ENCODE peak calls at places on chromosomes 2 and 18, in six cellular contexts. U is esophagus squamous epithelium, Q is cardiac muscle cell, T is heart right ventricle, Z is astrocyte of the spinal cord, P is AG10803. C is an unnamed sample.

GRCh38 chr2:161077367-161078210 is 82.6 kb upstream of the TANK start:
- DNase-seq in U (no peak), Q (peak), T (no peak), Z (peak), P (peak), C (peak)

GRCh38 chr2:216350214-216350789 is 22.0 kb downstream of the MARCHF4 start:
- DNase-seq in U (no peak), Q (no peak), T (no peak), Z (peak), P (peak), C (peak)

GRCh38 chr2:10919776-10920606 is 8.3 kb downstream of the KCNF1 start:
- DNase-seq in U (no peak), Q (no peak), T (no peak), Z (no peak), P (no peak), C (no peak)

GRCh38 chr2:143345887-143346612 is 216.8 kb downstream of the ARHGAP15 start:
- DNase-seq in U (no peak), Q (no peak), T (no peak), Z (no peak), P (no peak), C (no peak)

GRCh38 chr18:68448736-68449135 is 266.2 kb downstream of the TMX3 start:
- DNase-seq in U (no peak), Q (peak), T (no peak), Z (peak), P (peak), C (peak)

GRCh38 chr2:120770176-120770575 is 34.5 kb downstream of the GLI2 start:
- DNase-seq in U (no peak), Q (no peak), T (no peak), Z (no peak), P (no peak), C (no peak)

GRCh38 chr2:127146820-127147502 is 40.0 kb upstream of the BIN1 start:
- DNase-seq in U (no peak), Q (no peak), T (no peak), Z (peak), P (peak), C (no peak)

GRCh38 chr2:241853651-241854341 is 4.9 kb downstream of the PDCD1 start:
- DNase-seq in U (no peak), Q (no peak), T (peak), Z (peak), P (no peak), C (no peak)

GRCh38 chr2:175690113-175690716 is 311.9 kb downstream of the LNPK start:
- DNase-seq in U (no peak), Q (peak), T (no peak), Z (peak), P (peak), C (peak)

GRCh38 chr2:41736105-41736567 is 311.7 kb upstream of the PKDCC start:
- DNase-seq in U (no peak), Q (no peak), T (no peak), Z (no peak), P (peak), C (peak)

GRCh38 chr18:53056064-53056463 is 716.1 kb downstream of the DCC start:
- DNase-seq in U (no peak), Q (no peak), T (no peak), Z (no peak), P (no peak), C (no peak)

GRCh38 chr2:236968101-236968886 is 117.4 kb upstream of the COPS8 start:
- DNase-seq in U (no peak), Q (no peak), T (no peak), Z (no peak), P (no peak), C (no peak)

GRCh38 chr18:60017371-60017770 is 117.6 kb downstream of the PMAIP1 start:
- DNase-seq in U (no peak), Q (no peak), T (no peak), Z (no peak), P (no peak), C (no peak)

GRCh38 chr18:13616525-13617035 is 109.8 kb downstream of the FAM210A start:
- DNase-seq in U (no peak), Q (no peak), T (no peak), Z (no peak), P (no peak), C (no peak)

GRCh38 chr2:180443896-180444295 is 436.8 kb upstream of the CWC22 start:
- DNase-seq in U (no peak), Q (peak), T (no peak), Z (no peak), P (peak), C (peak)

GRCh38 chr2:179963626-179964025 is 43.5 kb downstream of the CWC22 start:
- DNase-seq in U (no peak), Q (peak), T (no peak), Z (peak), P (peak), C (peak)

DNA sequence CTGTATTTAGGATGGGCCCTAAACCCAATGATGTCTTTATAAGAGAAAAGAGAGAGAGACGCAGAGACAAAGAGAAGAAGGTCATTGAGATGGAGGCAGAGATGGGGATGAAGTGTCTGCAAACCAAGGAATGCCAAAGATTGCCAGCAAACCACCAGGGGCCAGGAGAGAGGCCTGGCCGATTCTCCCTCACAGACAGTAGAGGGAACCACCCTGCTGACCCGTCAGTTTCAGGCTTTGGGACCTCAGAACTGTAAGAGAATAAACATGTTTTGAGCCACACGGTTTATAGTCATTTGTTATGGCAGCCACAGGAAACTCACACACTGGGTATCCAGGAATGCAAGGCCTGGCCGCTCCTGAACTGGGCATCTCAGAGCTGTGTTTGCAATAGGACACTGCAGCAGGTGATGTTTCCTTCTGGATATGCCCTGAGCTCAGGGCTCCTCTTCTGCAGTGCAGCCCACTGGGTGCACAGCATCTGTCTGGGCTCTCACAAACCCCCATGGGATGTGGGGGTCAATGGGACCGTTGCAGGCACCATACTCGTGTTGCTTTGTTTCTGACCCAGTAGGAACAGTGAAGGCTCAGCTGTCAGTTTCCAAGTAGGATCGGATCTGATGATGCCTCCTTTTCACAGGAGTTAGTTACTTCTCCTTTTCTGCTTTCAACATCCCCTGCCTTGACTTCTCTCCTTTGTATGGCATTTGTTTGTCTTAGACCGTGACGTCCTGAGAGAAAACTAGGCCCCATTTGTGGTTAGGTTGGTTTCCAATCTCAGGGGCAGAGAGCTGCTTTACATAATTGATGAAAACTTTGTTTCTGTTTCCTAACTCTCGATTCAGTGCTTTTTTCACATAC is 20.8 kb downstream of the PTPN18 start:
- DNase-seq in U (no peak), Q (no peak), T (no peak), Z (no peak), P (no peak), C (no peak)
- TF ChIP-seq CTCF in U (no peak), Q (peak), T (no peak), Z (peak), P (peak), C (peak)

GRCh38 chr2:156319811-156320490 is 12.6 kb downstream of the NR4A2 start:
- DNase-seq in U (no peak), Q (peak), T (peak), Z (no peak), P (no peak), C (no peak)
- H3K4me3 ChIP-seq in U (peak), Q (peak), T (peak), Z (peak), P (peak), C (peak)

DNA sequence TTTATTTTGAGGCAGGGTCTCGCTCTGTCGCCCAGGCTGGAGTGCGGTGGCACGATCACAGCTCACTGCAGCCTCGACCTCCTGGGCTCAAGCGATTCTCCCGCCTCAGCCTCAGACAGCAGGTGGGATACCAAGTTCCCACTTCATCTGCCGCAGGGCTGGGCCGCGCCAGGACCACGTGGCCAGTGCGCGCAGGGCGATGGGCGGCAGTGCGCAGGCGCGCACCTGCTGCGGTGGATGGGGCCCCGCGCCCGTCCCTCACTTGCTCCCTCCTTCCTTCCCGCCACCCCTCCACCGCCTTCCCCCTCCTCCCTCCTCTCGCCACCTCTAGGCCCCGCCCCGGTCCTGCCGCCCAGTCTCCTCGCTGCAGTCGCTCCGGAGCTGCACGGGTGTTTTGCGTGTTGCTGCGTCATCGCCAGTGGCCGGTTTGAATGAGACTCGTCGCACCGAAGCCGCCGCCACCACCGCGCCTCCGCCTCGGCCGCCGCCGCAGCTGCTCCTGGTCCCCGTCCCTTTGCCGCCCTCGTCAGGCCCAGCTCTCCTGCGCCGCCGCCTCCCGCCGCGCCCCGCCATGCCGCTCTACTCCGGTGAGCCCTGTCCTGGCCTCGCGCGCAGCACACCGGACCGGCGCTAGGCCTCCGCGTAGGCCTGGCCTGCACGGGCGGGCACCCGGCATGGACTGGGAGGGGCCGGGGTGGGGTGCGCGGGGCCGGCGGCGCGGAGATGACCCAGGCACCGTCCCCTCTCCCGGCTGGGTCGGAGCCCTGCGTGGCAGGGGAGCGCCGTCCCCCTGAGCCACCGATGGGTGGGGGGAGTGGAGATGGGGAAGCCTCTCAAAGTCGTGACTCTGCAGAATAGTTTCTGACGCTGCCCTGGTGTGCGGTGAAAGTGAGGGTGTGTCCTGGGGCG is at the start of gene USP14:
- DNase-seq in U (peak), Q (peak), T (peak), Z (peak), P (peak), C (peak)
- TF ChIP-seq CTCF in U (no peak), Q (no peak), T (no peak), Z (no peak), P (no peak), C (no peak)

DNA sequence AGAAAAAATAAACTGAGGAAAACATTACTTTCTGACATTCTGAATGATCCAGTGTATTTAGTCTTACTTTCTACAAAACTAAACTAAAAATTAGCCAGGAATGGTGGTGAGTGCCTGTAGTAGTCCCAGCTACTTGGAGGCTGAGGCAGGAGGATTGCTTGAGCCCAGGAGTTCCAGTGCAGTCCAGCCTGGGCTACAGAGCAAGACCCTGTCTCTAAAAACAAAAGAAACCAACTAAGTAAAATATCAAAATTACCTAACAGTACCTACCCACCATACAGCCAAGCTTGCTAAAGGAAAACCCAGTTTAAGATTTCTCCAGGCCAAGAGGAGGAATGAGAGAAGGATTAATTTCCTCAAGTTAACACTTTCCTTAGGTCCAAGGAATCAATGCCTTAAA is 2.9 kb downstream of the HSPD1 start:
- DNase-seq in U (no peak), Q (no peak), T (no peak), Z (no peak), P (no peak), C (no peak)
- H3K4me3 ChIP-seq in U (no peak), Q (no peak), T (no peak), Z (no peak), P (no peak), C (no peak)

DNA sequence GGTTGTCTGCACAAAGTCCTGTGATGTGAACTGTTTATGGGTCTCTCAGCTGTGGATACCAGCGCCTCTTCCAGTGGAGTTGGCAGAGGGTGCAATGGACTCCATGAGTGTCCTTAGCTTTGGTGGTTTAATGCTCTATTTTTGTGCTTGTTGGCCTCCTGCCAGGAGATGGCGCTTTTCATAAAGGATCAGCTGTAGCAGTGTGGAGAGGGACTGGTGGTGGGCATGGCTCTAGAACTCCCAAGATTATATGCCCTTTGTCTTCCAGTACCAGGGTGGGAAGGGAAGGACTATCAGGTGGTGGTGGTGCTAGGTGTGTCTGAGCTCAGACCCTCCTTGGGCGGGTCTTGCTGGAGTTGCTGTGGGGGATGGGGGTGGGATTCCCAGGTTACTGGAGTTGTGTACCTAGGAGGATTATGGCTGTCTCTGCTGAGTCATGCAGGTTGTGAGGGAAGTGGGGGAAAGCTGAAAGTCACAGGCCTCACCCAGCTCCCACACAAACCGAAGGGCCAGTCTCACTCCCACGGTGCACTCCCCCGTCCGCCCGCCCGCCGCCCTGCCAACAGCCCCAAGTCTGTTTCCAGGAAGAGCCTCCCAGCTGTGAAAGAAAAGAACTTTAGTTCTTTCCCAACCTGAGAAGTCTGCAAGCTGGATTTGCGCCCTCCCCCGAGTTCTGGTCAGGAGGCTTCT is 108.1 kb downstream of the MARCO start:
- DNase-seq in U (no peak), Q (peak), T (no peak), Z (no peak), P (no peak), C (peak)
- TF ChIP-seq CTCF in U (no peak), Q (no peak), T (no peak), Z (no peak), P (no peak), C (no peak)

GRCh38 chr2:170717991-170718589 is 3.0 kb downstream of the SP5 start:
- DNase-seq in U (no peak), Q (no peak), T (no peak), Z (no peak), P (no peak), C (no peak)

GRCh38 chr2:170715932-170716777 is 1.0 kb downstream of the SP5 start:
- DNase-seq in U (no peak), Q (no peak), T (peak), Z (no peak), P (no peak), C (no peak)

GRCh38 chr2:170719810-170720209 is 4.7 kb downstream of the SP5 start:
- DNase-seq in U (no peak), Q (no peak), T (no peak), Z (no peak), P (no peak), C (no peak)

GRCh38 chr2:170716851-170717598 is 1.9 kb downstream of the SP5 start:
- DNase-seq in U (no peak), Q (peak), T (peak), Z (peak), P (peak), C (peak)

GRCh38 chr2:170717599-170717963 is 2.4 kb downstream of the SP5 start:
- DNase-seq in U (no peak), Q (no peak), T (no peak), Z (no peak), P (no peak), C (no peak)
- H3K4me3 ChIP-seq in U (no peak), Q (peak), T (no peak), Z (no peak), P (no peak), C (no peak)

DNA sequence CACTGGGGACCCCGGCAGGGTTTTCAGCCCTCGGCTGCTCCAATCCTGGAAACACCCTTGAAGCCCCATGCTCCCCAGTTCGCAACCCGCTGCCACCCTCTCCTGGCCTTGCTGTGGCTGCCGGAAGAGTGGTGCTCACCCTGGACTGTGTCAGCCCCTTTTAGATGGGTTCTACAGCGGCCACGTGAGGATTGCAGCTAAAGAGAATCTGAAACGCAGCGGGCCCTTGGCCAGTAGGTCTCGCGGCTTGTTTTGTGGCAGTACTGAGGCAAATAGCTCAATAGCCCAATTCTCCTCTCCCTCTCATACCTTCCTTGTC is 80.0 kb downstream of the EPAS1 start:
- DNase-seq in U (no peak), Q (no peak), T (peak), Z (no peak), P (no peak), C (peak)
- TF ChIP-seq CTCF in U (no peak), Q (no peak), T (no peak), Z (no peak), P (no peak), C (peak)

DNA sequence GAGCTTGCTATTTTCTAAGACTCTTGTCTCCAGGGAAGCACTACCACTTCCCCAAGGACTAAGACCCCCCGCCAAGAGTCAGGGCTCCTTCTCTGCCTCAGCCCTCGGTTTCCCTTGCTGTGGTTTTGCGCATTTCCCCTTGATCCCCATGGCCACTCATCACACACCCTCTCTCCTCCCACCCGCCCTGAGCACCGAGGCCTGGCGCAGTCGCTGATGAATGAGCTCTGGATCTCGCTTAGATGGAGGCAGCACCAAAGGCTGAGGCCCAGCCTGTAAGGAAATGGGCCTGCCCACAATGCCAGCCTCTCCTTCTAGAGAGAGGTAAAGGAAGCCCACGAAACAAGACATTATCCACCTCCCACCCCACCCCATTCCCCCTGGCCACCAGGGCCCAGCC is 96.9 kb downstream of the TNS1 start:
- DNase-seq in U (no peak), Q (no peak), T (no peak), Z (no peak), P (no peak), C (no peak)
- H3K4me3 ChIP-seq in U (no peak), Q (no peak), T (no peak), Z (no peak), P (no peak), C (no peak)